ENCODE peak calls at places on chromosomes 6 and 20, in eight cellular contexts. One of them, this sample, is unnamed.

GRCh38 chr6:37210313-37210898 is 40.5 kb downstream of the PIM1 start:
- DNase-seq in Panc1: peak
- DNase-seq in A549: peak
- DNase-seq in T-helper 9 cell: peak
- DNase-seq in stimulated activated CD8-positive, alpha-beta memory T cell treated with anti-CD3 and anti-CD28 coated beads, Interleukin-2, amount 100 ng/mL, for 48 hours: peak
- DNase-seq in anterior cingulate cortex: no peak
- DNase-seq in EL: peak
- DNase-seq in fibroblast of the conjunctiva: peak
- DNase-seq in this sample: peak

GRCh38 chr6:23446394-23447001 is 679.5 kb upstream of the NRSN1 start:
- DNase-seq in EL: peak
- DNase-seq in T-helper 9 cell: no peak
- DNase-seq in anterior cingulate cortex: no peak
- DNase-seq in Panc1: peak
- DNase-seq in stimulated activated CD8-positive, alpha-beta memory T cell treated with anti-CD3 and anti-CD28 coated beads, Interleukin-2, amount 100 ng/mL, for 48 hours: no peak
- DNase-seq in fibroblast of the conjunctiva: peak
- DNase-seq in A549: peak
- DNase-seq in this sample: no peak

GRCh38 chr6:110125361-110125760 is 54.1 kb downstream of the WASF1 start:
- DNase-seq in Panc1: no peak
- DNase-seq in fibroblast of the conjunctiva: no peak
- DNase-seq in stimulated activated CD8-positive, alpha-beta memory T cell treated with anti-CD3 and anti-CD28 coated beads, Interleukin-2, amount 100 ng/mL, for 48 hours: no peak
- DNase-seq in anterior cingulate cortex: no peak
- DNase-seq in EL: no peak
- DNase-seq in A549: no peak
- DNase-seq in T-helper 9 cell: no peak
- DNase-seq in this sample: no peak

GRCh38 chr6:37680668-37681067 is 17.0 kb downstream of the MDGA1 start:
- DNase-seq in A549: no peak
- DNase-seq in stimulated activated CD8-positive, alpha-beta memory T cell treated with anti-CD3 and anti-CD28 coated beads, Interleukin-2, amount 100 ng/mL, for 48 hours: no peak
- DNase-seq in T-helper 9 cell: no peak
- DNase-seq in Panc1: no peak
- DNase-seq in EL: no peak
- DNase-seq in anterior cingulate cortex: peak
- DNase-seq in fibroblast of the conjunctiva: no peak
- DNase-seq in this sample: no peak

GRCh38 chr6:96611342-96611964 is 48.5 kb downstream of the FHL5 start:
- DNase-seq in anterior cingulate cortex: no peak
- DNase-seq in fibroblast of the conjunctiva: no peak
- DNase-seq in EL: no peak
- DNase-seq in stimulated activated CD8-positive, alpha-beta memory T cell treated with anti-CD3 and anti-CD28 coated beads, Interleukin-2, amount 100 ng/mL, for 48 hours: no peak
- DNase-seq in A549: no peak
- DNase-seq in Panc1: no peak
- DNase-seq in T-helper 9 cell: no peak
- DNase-seq in this sample: no peak

GRCh38 chr6:139846538-139847321 is 472.3 kb upstream of the CITED2 start:
- DNase-seq in EL: no peak
- DNase-seq in Panc1: no peak
- DNase-seq in anterior cingulate cortex: no peak
- DNase-seq in A549: no peak
- DNase-seq in fibroblast of the conjunctiva: no peak
- DNase-seq in T-helper 9 cell: no peak
- DNase-seq in stimulated activated CD8-positive, alpha-beta memory T cell treated with anti-CD3 and anti-CD28 coated beads, Interleukin-2, amount 100 ng/mL, for 48 hours: no peak
- DNase-seq in this sample: no peak

GRCh38 chr6:69847507-69847812 is 18.9 kb upstream of the COL19A1 start:
- DNase-seq in stimulated activated CD8-positive, alpha-beta memory T cell treated with anti-CD3 and anti-CD28 coated beads, Interleukin-2, amount 100 ng/mL, for 48 hours: no peak
- DNase-seq in anterior cingulate cortex: no peak
- DNase-seq in Panc1: no peak
- DNase-seq in EL: no peak
- DNase-seq in fibroblast of the conjunctiva: no peak
- DNase-seq in A549: no peak
- DNase-seq in T-helper 9 cell: no peak
- DNase-seq in this sample: no peak

GRCh38 chr20:61252601-61253263 is 671 bp downstream of the CDH4 start:
- DNase-seq in T-helper 9 cell: no peak
- DNase-seq in anterior cingulate cortex: no peak
- DNase-seq in fibroblast of the conjunctiva: no peak
- DNase-seq in EL: peak
- DNase-seq in stimulated activated CD8-positive, alpha-beta memory T cell treated with anti-CD3 and anti-CD28 coated beads, Interleukin-2, amount 100 ng/mL, for 48 hours: no peak
- DNase-seq in A549: peak
- DNase-seq in Panc1: no peak
- DNase-seq in this sample: no peak